ENCODE peak calls at places on chromosomes 4 and X, in four cellular contexts. K is fibroblast of lung; P is CD4-positive, alpha-beta T cell; F is MM.1S. S is an unnamed sample.

GRCh38 chr4:1777822-1778641 is 15.1 kb upstream of the FGFR3 start:
- DNase-seq in K (peak), P (no peak), F (no peak), S (no peak)

GRCh38 chr4:162727232-162727631 is 439.5 kb downstream of the NAF1 start:
- DNase-seq in K (no peak), P (no peak), F (no peak), S (no peak)

GRCh38 chr4:103046416-103047290 is 27.1 kb upstream of the SLC9B1 start:
- DNase-seq in K (peak), P (peak), F (peak), S (no peak)

GRCh38 chr4:138103597-138104461 is 138.3 kb downstream of the SLC7A11 start:
- DNase-seq in K (no peak), P (no peak), F (no peak), S (no peak)

GRCh38 chrX:118484216-118484903 is 11.3 kb upstream of the DOCK11 start:
- DNase-seq in K (no peak), P (no peak), F (no peak), S (no peak)

GRCh38 chrX:119583431-119584059 is 9.2 kb downstream of the UBE2A start:
- DNase-seq in K (no peak), P (no peak), F (peak), S (no peak)

GRCh38 chrX:86014421-86014820 is 32.9 kb downstream of the CHM start:
- DNase-seq in K (no peak), P (no peak), F (no peak), S (no peak)

GRCh38 chr4:47525154-47525819 is 40.2 kb downstream of the ATP10D start:
- DNase-seq in K (peak), P (no peak), F (no peak), S (no peak)

GRCh38 chr4:128483816-128484215 is 196.2 kb upstream of the PGRMC2 start:
- DNase-seq in K (peak), P (no peak), F (no peak), S (no peak)

GRCh38 chrX:72620550-72621145 is 48.0 kb upstream of the HDAC8 start:
- DNase-seq in K (peak), P (peak), F (no peak), S (no peak)

GRCh38 chr4:48748949-48749596 is 31.0 kb downstream of the FRYL start:
- DNase-seq in K (peak), P (no peak), F (no peak), S (no peak)

GRCh38 chr4:89000844-89001360 is 56.1 kb downstream of the FAM13A start:
- DNase-seq in K (peak), P (no peak), F (no peak), S (no peak)

GRCh38 chrX:24241822-24242648 is 71.8 kb downstream of the SUPT20HL2 start:
- DNase-seq in K (peak), P (no peak), F (peak), S (no peak)

GRCh38 chr4:109046549-109047171 is 255.8 kb downstream of the COL25A1 start:
- DNase-seq in K (peak), P (no peak), F (no peak), S (no peak)

GRCh38 chrX:100928660-100929613 is at the start of gene XKRX:
- DNase-seq in K (peak), P (peak), F (peak), S (no peak)

GRCh38 chrX:16348286-16348685 is 181.0 kb downstream of the MAGEB17 start:
- DNase-seq in K (no peak), P (no peak), F (no peak), S (no peak)

GRCh38 chr4:120263623-120264022 is 197.0 kb upstream of the MAD2L1 start:
- DNase-seq in K (no peak), P (no peak), F (no peak), S (no peak)

GRCh38 chr4:18869166-18869565 is 847.6 kb upstream of the LCORL start:
- DNase-seq in K (no peak), P (no peak), F (no peak), S (no peak)

GRCh38 chr4:21769404-21770147 is 179.0 kb downstream of the KCNIP4 start:
- DNase-seq in K (peak), P (no peak), F (no peak), S (no peak)

GRCh38 chr4:150570862-150571261 is 11.1 kb upstream of the MAB21L2 start:
- DNase-seq in K (no peak), P (no peak), F (no peak), S (no peak)

GRCh38 chr4:152968806-152969394 is 32.8 kb downstream of the FHDC1 start:
- DNase-seq in K (peak), P (no peak), F (no peak), S (no peak)

GRCh38 chrX:48996969-48997368 is 5.1 kb downstream of the GRIPAP1 start:
- DNase-seq in K (no peak), P (no peak), F (no peak), S (no peak)

GRCh38 chr4:76830612-76831474 is 67.1 kb downstream of the SOWAHB start:
- DNase-seq in K (peak), P (no peak), F (no peak), S (no peak)

GRCh38 chr4:185803015-185803414 is 9.0 kb downstream of the SORBS2 start:
- DNase-seq in K (no peak), P (no peak), F (no peak), S (no peak)

GRCh38 chrX:153321381-153322105 is at the start of gene PNMA6F:
- DNase-seq in K (no peak), P (no peak), F (no peak), S (no peak)

GRCh38 chr4:120202222-120202621 is 135.6 kb upstream of the MAD2L1 start:
- DNase-seq in K (no peak), P (no peak), F (no peak), S (no peak)

GRCh38 chrX:129717902-129718301 is 20.9 kb upstream of the XPNPEP2 start:
- DNase-seq in K (peak), P (no peak), F (no peak), S (no peak)

GRCh38 chr4:48651869-48652447 is 128.1 kb downstream of the FRYL start:
- DNase-seq in K (peak), P (no peak), F (no peak), S (no peak)

GRCh38 chrX:120727503-120727902 is 97.6 kb upstream of the C1GALT1C1 start:
- DNase-seq in K (no peak), P (no peak), F (no peak), S (no peak)

GRCh38 chr4:176271749-176272148 is 2.7 kb upstream of the ASB5 start:
- DNase-seq in K (peak), P (no peak), F (no peak), S (no peak)

GRCh38 chrX:150018931-150019331 is 80.6 kb upstream of the EOLA2 start:
- DNase-seq in K (peak), P (no peak), F (no peak), S (no peak)

GRCh38 chrX:10140264-10140663 is 16.5 kb upstream of the CLCN4 start:
- DNase-seq in K (no peak), P (no peak), F (no peak), S (no peak)

GRCh38 chrX:38975368-38975767 is 174.1 kb downstream of the MID1IP1 start:
- DNase-seq in K (no peak), P (no peak), F (no peak), S (no peak)

GRCh38 chr4:18389118-18389517 is 367.6 kb upstream of the LCORL start:
- DNase-seq in K (no peak), P (no peak), F (no peak), S (no peak)

GRCh38 chr4:139191373-139191772 is 14.4 kb upstream of the ELF2 start:
- DNase-seq in K (peak), P (no peak), F (no peak), S (no peak)

GRCh38 chr4:17066972-17067371 is 168.5 kb upstream of the LDB2 start:
- DNase-seq in K (peak), P (no peak), F (no peak), S (no peak)

GRCh38 chrX:69093960-69094935 is 71.0 kb downstream of the PJA1 start:
- DNase-seq in K (peak), P (no peak), F (no peak), S (no peak)

GRCh38 chr4:41177016-41177415 is 37.3 kb downstream of the APBB2 start:
- DNase-seq in K (peak), P (no peak), F (no peak), S (no peak)

GRCh38 chrX:22192419-22193086 is 80.2 kb upstream of the CBLL2 start:
- DNase-seq in K (peak), P (peak), F (peak), S (peak)

GRCh38 chrX:1355131-1355799 is 18.7 kb downstream of the IL3RA start:
- DNase-seq in K (no peak), P (no peak), F (no peak), S (no peak)
- H3K27ac ChIP-seq in K (no peak), P (no peak), F (no peak), S (no peak)

DNA sequence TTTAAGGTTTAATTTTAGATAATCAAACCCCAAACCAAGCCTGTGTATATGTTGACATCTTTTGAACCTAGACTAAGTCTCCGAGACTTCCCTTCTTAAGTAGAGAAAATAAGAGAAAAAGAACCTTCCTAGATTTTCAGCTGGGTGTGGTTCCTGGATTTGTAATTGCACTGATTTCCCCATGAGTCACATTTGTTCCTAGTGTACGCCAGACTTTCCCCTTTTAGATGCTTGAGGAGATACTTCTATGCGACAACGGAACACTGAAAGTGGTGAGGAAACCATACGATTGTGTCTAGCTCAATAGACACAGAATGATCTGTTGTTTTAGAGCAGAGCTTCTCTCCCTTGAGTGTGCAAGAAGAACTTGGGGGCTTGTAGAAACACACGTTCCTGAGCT is 87.0 kb downstream of the AMELX start:
- DNase-seq in K (no peak), P (no peak), F (no peak), S (no peak)
- H3K27ac ChIP-seq in K (no peak), P (no peak), F (no peak), S (peak)

GRCh38 chrX:83508526-83509245 is 596 bp downstream of the POU3F4 start:
- DNase-seq in K (peak), P (no peak), F (no peak), S (no peak)

GRCh38 chrX:83509246-83509801 is 1.2 kb downstream of the POU3F4 start:
- DNase-seq in K (no peak), P (no peak), F (no peak), S (no peak)

GRCh38 chrX:83512111-83512510 is 4.0 kb downstream of the POU3F4 start:
- DNase-seq in K (peak), P (no peak), F (no peak), S (no peak)

GRCh38 chrX:83510466-83511181 is 2.5 kb downstream of the POU3F4 start:
- DNase-seq in K (no peak), P (no peak), F (no peak), S (no peak)

GRCh38 chrX:83511208-83511607 is 3.1 kb downstream of the POU3F4 start:
- DNase-seq in K (peak), P (no peak), F (no peak), S (no peak)
- H3K27ac ChIP-seq in K (no peak), P (no peak), F (no peak), S (no peak)

GRCh38 chr4:2961411-2962098 is 1.7 kb downstream of the NOP14 start:
- DNase-seq in K (no peak), P (no peak), F (no peak), S (no peak)
- H3K27ac ChIP-seq in K (peak), P (peak), F (peak), S (peak)

GRCh38 chr4:87239821-87240220 is 19.4 kb upstream of the KLHL8 start:
- DNase-seq in K (peak), P (no peak), F (no peak), S (no peak)
- H3K27ac ChIP-seq in K (no peak), P (no peak), F (no peak), S (no peak)

DNA sequence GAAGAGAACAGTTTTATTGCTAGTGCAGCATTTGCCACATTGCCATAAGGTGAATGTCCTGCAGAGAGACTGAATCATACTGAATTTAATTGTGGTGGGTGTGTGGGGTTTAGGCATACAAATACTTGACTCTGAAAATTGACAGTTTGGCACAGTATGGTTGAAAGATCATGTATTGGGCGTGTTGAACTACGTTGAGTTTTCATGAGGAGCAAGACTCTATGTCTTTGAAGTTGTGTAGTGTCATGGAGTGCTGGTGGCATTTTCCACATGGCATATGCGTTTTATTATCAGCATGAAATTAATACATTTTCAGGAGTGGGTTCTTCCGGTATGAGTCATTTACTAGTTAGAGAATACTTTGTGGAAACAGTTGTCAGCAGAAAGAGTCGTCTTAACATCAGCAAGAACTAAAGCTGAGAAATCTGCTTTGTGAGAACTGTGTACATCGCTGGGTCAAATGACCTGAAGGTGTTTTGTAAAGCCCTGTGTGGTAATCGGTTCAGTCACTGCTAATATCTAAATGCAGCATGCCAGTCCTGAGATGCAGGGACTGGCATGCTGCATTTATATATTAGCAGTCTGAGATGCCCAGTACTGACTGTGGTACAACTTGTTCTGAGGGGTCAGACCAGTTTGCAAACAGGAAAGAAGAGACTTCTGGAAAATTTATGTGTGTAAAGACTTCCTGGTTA is 50.3 kb downstream of the ARHGAP10 start:
- DNase-seq in K (peak), P (no peak), F (no peak), S (no peak)
- H3K27ac ChIP-seq in K (no peak), P (no peak), F (no peak), S (peak)

GRCh38 chrX:74922922-74923321 is 2.3 kb downstream of the NEXMIF start:
- DNase-seq in K (no peak), P (no peak), F (peak), S (no peak)
- H3K27ac ChIP-seq in K (no peak), P (no peak), F (peak), S (no peak)